ENCODE peak calls at places on chromosomes 2 and 18, in eight cellular contexts. G is foreskin fibroblast, O is MM.1S, Y is heart left ventricle, F is cardiac fibroblast, V is GM12865, W is Peyer's patch, R is lower lobe of right lung. E is an unnamed sample.
A peak's percentile ranks its signal among the peaks of the same experiment; 100 is the strongest.

GRCh38 chr18:8685141-8685913 is 20.0 kb upstream of the MTCL1 start:
- DNase-seq in V (no peak), R (no peak), O (no peak), F (peak; percentile 59), W (no peak), Y (no peak), G (peak; percentile 41), E (no peak)

GRCh38 chr2:34365937-34366336 is 766.8 kb upstream of the FAM98A start:
- DNase-seq in G (no peak), F (no peak), V (no peak), O (no peak), Y (no peak), R (no peak), W (no peak), E (no peak)

GRCh38 chr2:45647986-45648520 is 3.4 kb upstream of the PRKCE start:
- DNase-seq in R (no peak), Y (no peak), F (peak; percentile 15), V (no peak), W (no peak), O (no peak), G (peak; percentile 52), E (no peak)

GRCh38 chr2:171318463-171318934 is 115.3 kb downstream of the METTL8 start:
- DNase-seq in F (peak; percentile 39), Y (no peak), G (peak; percentile 20), R (no peak), V (peak; percentile 66), O (no peak), W (no peak), E (no peak)

GRCh38 chr2:180992994-180993393 is 12.6 kb downstream of the UBE2E3 start:
- DNase-seq in F (no peak), W (no peak), Y (no peak), R (no peak), V (no peak), O (no peak), G (peak; percentile 27), E (no peak)

GRCh38 chr2:56239437-56239836 is 55.6 kb downstream of the CCDC85A start:
- DNase-seq in F (no peak), O (no peak), G (peak; percentile 54), V (no peak), R (no peak), Y (no peak), W (no peak), E (peak; percentile 78)

GRCh38 chr2:130150181-130151144 is 5.6 kb upstream of the CCDC74B start:
- DNase-seq in R (no peak), G (no peak), O (no peak), F (no peak), V (no peak), Y (no peak), W (no peak), E (no peak)

GRCh38 chr2:128606837-128607236 is 288.2 kb upstream of the HS6ST1 start:
- DNase-seq in Y (no peak), O (no peak), R (peak; percentile 25), G (no peak), V (no peak), F (no peak), W (peak; percentile 24), E (no peak)

GRCh38 chr2:231640229-231640628 is 47.6 kb downstream of the TEX44 start:
- DNase-seq in V (no peak), Y (no peak), G (no peak), W (no peak), O (no peak), F (peak; percentile 55), R (no peak), E (no peak)

GRCh38 chr2:20156826-20157605 is 67.9 kb downstream of the SDC1 start:
- DNase-seq in G (no peak), V (peak; percentile 69), R (no peak), O (peak; percentile 49), W (peak; percentile 66), Y (no peak), F (no peak), E (no peak)

GRCh38 chr2:88053301-88053700 is 2.3 kb downstream of the KRCC1 start:
- DNase-seq in G (peak; percentile 69), R (no peak), F (peak; percentile 84), V (no peak), O (no peak), W (no peak), Y (no peak), E (peak; percentile 61)

GRCh38 chr2:231342111-231342711 is 53.3 kb upstream of the B3GNT7 start:
- DNase-seq in F (no peak), R (peak; percentile 60), G (no peak), V (no peak), W (no peak), O (no peak), Y (no peak), E (no peak)

GRCh38 chr2:54676656-54677055 is 46.8 kb upstream of the EML6 start:
- DNase-seq in G (peak; percentile 74), O (no peak), F (no peak), R (no peak), W (no peak), V (no peak), Y (no peak), E (no peak)

GRCh38 chr2:32553829-32554432 is 73.9 kb upstream of the TTC27 start:
- DNase-seq in V (peak; percentile 73), G (peak; percentile 57), R (no peak), O (peak; percentile 58), Y (no peak), F (peak; percentile 74), W (no peak), E (no peak)

GRCh38 chr2:235268535-235268934 is 225.3 kb upstream of the AGAP1 start:
- DNase-seq in V (no peak), O (no peak), Y (no peak), W (no peak), G (peak; percentile 45), F (peak; percentile 77), R (no peak), E (no peak)

GRCh38 chr2:152558174-152559091 is 158.8 kb downstream of the PRPF40A start:
- DNase-seq in W (no peak), Y (no peak), V (peak; percentile 59), G (peak; percentile 92), O (no peak), F (peak; percentile 86), R (no peak), E (peak; percentile 94)

GRCh38 chr2:9328931-9329330 is 94.4 kb downstream of the ITGB1BP1 start:
- DNase-seq in R (no peak), G (no peak), O (no peak), F (peak; percentile 33), V (no peak), W (no peak), Y (no peak), E (no peak)

GRCh38 chr2:59885536-59885935 is 667.9 kb downstream of the BCL11A start:
- DNase-seq in G (no peak), R (no peak), O (no peak), Y (peak; percentile 33), W (no peak), F (no peak), V (no peak), E (no peak)

GRCh38 chr2:153477641-153478288 is 797 bp downstream of the RPRM start:
- DNase-seq in W (no peak), V (no peak), G (peak; percentile 4), O (no peak), R (no peak), Y (no peak), F (no peak), E (no peak)

GRCh38 chr2:59183070-59183469 is 941.9 kb upstream of the FANCL start:
- DNase-seq in Y (no peak), O (no peak), G (peak; percentile 5), V (no peak), W (no peak), R (no peak), F (no peak), E (no peak)

GRCh38 chr2:183926433-183926832 is 671.9 kb upstream of the ZNF804A start:
- DNase-seq in W (no peak), O (no peak), F (no peak), V (no peak), Y (no peak), R (no peak), G (no peak), E (no peak)
- H3K4me3 ChIP-seq in W (no peak overlapping the region), O (no peak overlapping the region), F (no peak overlapping the region), V (no peak overlapping the region), Y (no peak overlapping the region), R (no peak overlapping the region), G (no peak overlapping the region), E (no peak overlapping the region)

DNA sequence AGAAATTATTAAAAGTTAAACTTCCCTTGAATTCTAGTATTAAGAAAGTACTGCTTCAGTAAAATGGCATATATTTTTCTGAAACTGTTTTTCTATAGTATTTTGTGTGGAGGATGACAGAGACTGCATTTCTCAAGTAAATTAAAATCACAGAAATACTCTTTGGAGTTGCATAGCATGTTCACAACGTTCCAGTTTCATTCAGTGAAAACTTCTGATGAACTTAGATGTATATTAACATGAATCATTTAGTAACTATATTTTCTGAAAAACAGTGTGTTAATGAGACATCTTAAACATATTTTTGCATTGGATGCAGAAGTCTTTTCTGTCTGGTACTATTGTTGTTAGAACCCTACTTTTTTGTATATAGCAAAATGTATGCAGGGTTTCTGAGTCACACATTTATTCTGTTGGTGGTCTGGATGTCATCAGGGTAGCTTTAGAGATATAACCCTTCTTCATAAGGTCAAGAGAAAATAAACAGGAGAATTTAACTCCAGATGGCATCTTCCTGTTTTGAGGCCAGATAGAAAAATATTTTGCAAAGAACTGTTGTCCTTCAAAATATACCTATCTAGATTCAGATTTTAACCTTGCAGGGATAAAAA is 5.1 kb downstream of the COL3A1 start:
- DNase-seq in O (no peak), R (no peak), F (no peak), V (no peak), W (no peak), Y (no peak), G (peak; percentile 24), E (no peak)
- H3K4me3 ChIP-seq in O (no peak overlapping the region), R (peak overlapping the region; percentile 48), F (peak overlapping the region; percentile 22), V (no peak overlapping the region), W (peak overlapping the region; percentile 14), Y (no peak overlapping the region), G (peak overlapping the region; percentile 81), E (peak overlapping the region; percentile 56)

DNA sequence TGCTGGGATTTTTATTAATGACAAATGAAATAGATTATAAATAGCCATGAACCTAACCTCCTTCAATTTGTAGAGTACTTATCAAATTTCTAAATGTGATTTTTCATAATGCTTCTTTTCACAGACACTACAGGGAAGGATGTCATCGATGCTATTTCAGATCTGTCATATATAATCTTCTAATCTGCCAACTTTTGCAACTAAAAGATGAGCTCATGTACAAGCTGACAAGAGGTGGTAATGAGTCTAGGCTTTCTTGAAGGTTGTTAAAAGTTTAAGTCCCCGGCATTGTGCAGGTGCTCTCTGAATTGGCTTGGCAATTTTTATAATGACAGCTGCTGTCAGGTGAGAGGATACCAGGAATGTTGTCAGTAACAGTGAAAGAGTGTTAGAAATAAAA is 320.4 kb downstream of the LRRTM4 start:
- DNase-seq in F (no peak), O (no peak), W (no peak), R (no peak), V (no peak), G (no peak), Y (no peak), E (no peak)
- H3K4me3 ChIP-seq in F (no peak overlapping the region), O (no peak overlapping the region), W (no peak overlapping the region), R (no peak overlapping the region), V (no peak overlapping the region), G (no peak overlapping the region), Y (no peak overlapping the region), E (no peak overlapping the region)

DNA sequence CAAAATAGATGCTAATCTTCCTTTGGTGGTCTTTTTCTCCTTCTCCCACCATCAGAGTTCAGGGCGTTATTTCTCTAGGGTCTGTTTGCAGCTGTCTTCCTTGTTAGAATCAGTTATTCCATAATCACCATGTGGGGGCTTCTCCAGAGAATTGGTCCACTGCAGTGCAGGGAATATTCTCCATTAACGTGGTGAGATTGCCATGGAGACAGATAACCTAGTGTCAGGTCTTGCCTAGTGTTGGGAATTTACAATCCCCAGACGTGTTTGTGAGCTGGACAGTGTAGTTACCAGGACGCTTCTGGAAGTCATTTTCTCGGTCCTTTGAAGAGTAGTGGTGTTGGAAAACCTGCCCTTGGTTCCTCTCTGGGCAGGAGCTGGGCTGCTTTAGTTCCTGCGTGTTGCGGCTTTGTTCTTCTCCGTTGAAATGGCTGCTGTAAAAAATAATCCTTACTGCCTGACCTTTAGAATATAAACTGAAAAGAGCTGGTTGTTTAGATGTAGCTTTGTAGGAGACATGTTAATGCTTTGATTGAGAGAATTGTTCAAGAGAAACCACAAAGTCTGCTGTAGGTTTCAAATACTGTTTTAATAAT is 68.8 kb upstream of the LYPD6B start:
- DNase-seq in F (no peak), Y (no peak), R (no peak), O (no peak), W (no peak), G (no peak), V (no peak), E (no peak)
- H3K4me3 ChIP-seq in F (no peak overlapping the region), Y (no peak overlapping the region), R (no peak overlapping the region), O (no peak overlapping the region), W (no peak overlapping the region), G (no peak overlapping the region), V (no peak overlapping the region), E (no peak overlapping the region)

E was measured in skeletal muscle cell.